ENCODE peak calls at places on chromosomes 6 and 20, in five cellular contexts. N, J, P, S and B are unnamed samples.

GRCh38 chr6:119079288-119079809 is 885 bp upstream of the FAM184A start:
- DNase-seq in N (no peak), J (no peak), P (no peak), S (no peak), B (no peak)

GRCh38 chr20:64108731-64109389 is 1.5 kb upstream of the NPBWR2 start:
- DNase-seq in N (peak), J (no peak), P (no peak), S (peak), B (peak)

GRCh38 chr6:24931752-24932691 is 3.7 kb downstream of the RIPOR2 start:
- DNase-seq in N (no peak), J (no peak), P (peak), S (no peak), B (no peak)

GRCh38 chr6:129243377-129243776 is 360.4 kb downstream of the LAMA2 start:
- DNase-seq in N (no peak), J (no peak), P (no peak), S (no peak), B (no peak)

GRCh38 chr6:107491791-107492674 is 2.1 kb downstream of the SOBP start:
- DNase-seq in N (no peak), J (peak), P (no peak), S (peak), B (no peak)

GRCh38 chr20:48703107-48703506 is 124.7 kb downstream of the PREX1 start:
- DNase-seq in N (peak), J (peak), P (no peak), S (no peak), B (no peak)

GRCh38 chr20:58890454-58891075 is 38.0 kb downstream of the GNAS start:
- DNase-seq in N (peak), J (peak), P (peak), S (peak), B (no peak)

GRCh38 chr6:6556162-6556737 is 32.3 kb upstream of the LY86 start:
- DNase-seq in N (no peak), J (no peak), P (no peak), S (no peak), B (no peak)

GRCh38 chr20:1696521-1697209 is 39.1 kb upstream of the SIRPG start:
- DNase-seq in N (no peak), J (no peak), P (no peak), S (no peak), B (no peak)

GRCh38 chr20:48898896-48899513 is 22.5 kb upstream of the ARFGEF2 start:
- DNase-seq in N (no peak), J (no peak), P (no peak), S (no peak), B (no peak)

GRCh38 chr6:107132330-107132954 is 17.1 kb upstream of the BEND3 start:
- DNase-seq in N (no peak), J (no peak), P (peak), S (no peak), B (no peak)

GRCh38 chr20:298755-299391 is 1.5 kb downstream of the ZCCHC3 start:
- DNase-seq in N (no peak), J (no peak), P (no peak), S (no peak), B (no peak)

GRCh38 chr6:32112436-32112980 is 3.4 kb upstream of the TNXB start:
- DNase-seq in N (no peak), J (no peak), P (no peak), S (peak), B (no peak)

GRCh38 chr6:155270566-155271091 is 6.8 kb downstream of the CLDN20 start:
- DNase-seq in N (no peak), J (no peak), P (no peak), S (no peak), B (no peak)

GRCh38 chr6:7687145-7688113 is 38.5 kb upstream of the BMP6 start:
- DNase-seq in N (no peak), J (no peak), P (no peak), S (no peak), B (no peak)

GRCh38 chr6:1144842-1145755 is 166.8 kb upstream of the FOXQ1 start:
- DNase-seq in N (no peak), J (no peak), P (no peak), S (no peak), B (no peak)

GRCh38 chr20:25205277-25206062 is 10.0 kb downstream of the ENTPD6 start:
- DNase-seq in N (no peak), J (no peak), P (no peak), S (no peak), B (no peak)

DNA sequence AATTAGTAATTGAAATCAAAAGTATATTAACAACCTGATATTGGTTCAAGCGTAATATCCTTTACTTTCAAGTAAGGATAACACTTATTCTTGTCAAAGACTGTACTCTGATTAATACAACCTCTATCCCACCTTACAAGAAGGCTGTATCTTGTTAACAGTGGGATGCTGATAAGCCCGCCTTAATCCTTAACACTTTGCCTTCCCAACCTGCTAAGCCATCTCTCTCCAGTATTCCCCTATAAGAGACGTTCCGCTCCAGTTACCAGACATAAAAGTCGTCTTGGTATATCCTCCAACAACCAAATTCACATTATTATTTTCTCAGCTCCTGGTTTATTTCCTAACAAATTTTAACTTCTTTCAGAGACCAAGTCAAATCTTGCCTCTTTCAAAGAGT is 2.0 kb downstream of the BTBD9 start:
- DNase-seq in N (no peak), J (no peak), P (no peak), S (no peak), B (no peak)
- TF ChIP-seq CTCF in N (no peak), J (no peak), P (no peak), S (no peak), B (no peak)

GRCh38 chr6:108715832-108716231 is 132.4 kb upstream of the ARMC2 start:
- DNase-seq in N (no peak), J (no peak), P (no peak), S (no peak), B (no peak)

GRCh38 chr6:108716801-108717791 is 131.1 kb upstream of the ARMC2 start:
- DNase-seq in N (no peak), J (no peak), P (no peak), S (no peak), B (no peak)

GRCh38 chr6:108720798-108721197 is 127.4 kb upstream of the ARMC2 start:
- DNase-seq in N (no peak), J (no peak), P (no peak), S (no peak), B (no peak)

GRCh38 chr6:108721308-108721707 is 126.9 kb upstream of the ARMC2 start:
- DNase-seq in N (no peak), J (no peak), P (no peak), S (no peak), B (no peak)

DNA sequence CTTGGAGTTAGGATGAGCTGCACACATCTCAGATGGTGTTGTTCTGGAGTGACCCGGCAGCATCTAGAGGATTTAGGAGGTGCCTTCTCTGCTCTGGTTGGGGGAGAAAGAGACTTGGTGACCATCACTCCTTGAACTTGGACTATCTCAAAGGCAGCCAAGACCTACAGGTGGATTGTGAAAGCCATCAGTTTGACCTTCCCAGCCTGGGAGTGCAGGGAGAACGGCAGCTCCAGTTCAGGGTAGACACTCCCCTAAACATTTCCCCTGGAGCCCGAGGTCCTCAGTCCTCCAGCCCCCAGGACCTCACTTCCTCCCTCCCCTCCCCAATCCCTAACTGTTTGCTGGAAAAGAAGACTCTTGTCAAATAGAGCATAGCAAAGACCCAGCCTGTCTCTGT is 128.7 kb upstream of the ARMC2 start:
- DNase-seq in N (no peak), J (no peak), P (no peak), S (no peak), B (no peak)
- TF ChIP-seq CTCF in N (no peak), J (no peak), P (no peak), S (no peak), B (no peak)

DNA sequence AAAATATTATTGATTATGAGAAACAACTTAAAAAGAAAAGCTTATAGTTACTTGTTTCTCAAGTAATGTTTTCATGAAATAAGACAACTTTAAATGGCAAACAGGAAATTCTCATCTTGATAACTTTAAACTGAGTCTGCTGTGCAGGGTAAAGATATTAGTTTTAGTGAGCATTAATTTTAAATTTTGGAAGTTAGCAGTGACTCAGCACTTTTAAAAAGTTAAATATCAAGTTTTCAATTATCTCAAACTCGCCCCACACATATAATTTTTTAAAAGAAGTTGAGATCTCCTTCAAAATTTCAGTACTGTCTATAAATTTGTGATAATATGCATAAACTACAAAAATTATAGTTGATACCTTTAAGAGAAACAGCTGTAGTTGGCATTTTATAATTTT is 337.3 kb upstream of the NT5E start:
- DNase-seq in N (no peak), J (no peak), P (no peak), S (no peak), B (no peak)
- TF ChIP-seq CTCF in N (no peak), J (no peak), P (no peak), S (no peak), B (no peak)

DNA sequence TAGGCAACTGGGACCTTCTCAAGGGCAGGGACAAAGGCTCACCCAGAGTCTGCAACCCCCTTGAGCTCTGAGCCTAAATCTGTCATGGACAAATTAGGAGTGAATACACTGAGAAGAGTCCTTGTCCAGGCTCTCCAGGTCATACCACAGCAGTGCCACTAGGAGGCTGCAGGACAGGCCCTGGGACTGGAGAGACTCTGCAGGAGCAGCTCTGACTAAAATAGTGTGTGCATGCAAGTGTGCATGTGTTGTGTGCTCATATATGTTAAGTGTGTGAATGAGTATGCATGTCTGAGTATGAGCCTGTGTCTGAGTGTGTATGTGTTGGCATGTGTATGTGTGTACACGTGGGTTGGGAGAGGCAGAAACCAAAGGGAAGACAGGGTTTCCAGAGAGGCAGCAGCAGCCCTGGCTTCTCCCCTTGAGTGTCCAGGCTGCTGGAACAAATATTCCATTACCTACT is 27.1 kb downstream of the MRPL14 start:
- DNase-seq in N (no peak), J (no peak), P (peak), S (no peak), B (no peak)
- TF ChIP-seq CTCF in N (peak), J (peak), P (peak), S (peak), B (no peak)

DNA sequence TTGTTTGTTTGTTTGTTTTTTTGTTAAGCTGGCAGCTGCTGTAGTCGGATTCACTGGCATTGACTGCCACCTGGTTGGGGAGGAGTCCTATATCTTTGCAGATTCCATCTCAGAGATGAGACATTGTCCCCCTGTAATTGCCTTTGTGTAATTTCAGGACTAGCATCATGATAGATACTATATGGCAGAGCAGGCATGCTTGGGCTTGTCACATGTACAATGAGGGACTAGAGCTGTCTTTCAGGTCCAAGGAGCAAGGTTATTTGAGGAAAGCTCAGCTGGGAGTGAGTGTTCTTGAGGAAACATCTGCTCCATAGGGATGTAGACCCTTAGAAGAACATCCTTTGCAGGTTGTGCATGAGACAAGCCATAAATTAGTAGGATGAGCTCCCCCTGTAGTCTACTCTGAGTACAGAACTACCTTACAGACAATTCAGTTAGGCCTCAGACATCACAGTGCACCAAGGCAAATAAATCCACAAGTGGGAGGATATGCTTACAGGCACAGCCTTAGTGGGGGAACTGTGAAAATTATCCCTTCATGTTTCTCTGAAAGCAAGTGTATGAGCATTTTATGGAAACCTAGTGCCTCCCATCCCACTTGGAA is 62.1 kb downstream of the BMP2 start:
- DNase-seq in N (no peak), J (no peak), P (peak), S (no peak), B (no peak)
- TF ChIP-seq CTCF in N (no peak), J (no peak), P (no peak), S (no peak), B (no peak)

GRCh38 chr6:113982055-113982550 is 11.2 kb upstream of the HDAC2 start:
- DNase-seq in N (no peak), J (no peak), P (no peak), S (no peak), B (no peak)

GRCh38 chr6:113979930-113980329 is 9.0 kb upstream of the HDAC2 start:
- DNase-seq in N (no peak), J (no peak), P (no peak), S (no peak), B (no peak)

GRCh38 chr6:113976806-113977205 is 5.9 kb upstream of the HDAC2 start:
- DNase-seq in N (no peak), J (no peak), P (no peak), S (no peak), B (no peak)

GRCh38 chr6:113978084-113978675 is 7.2 kb upstream of the HDAC2 start:
- DNase-seq in N (no peak), J (no peak), P (no peak), S (no peak), B (no peak)

GRCh38 chr6:113980937-113981554 is 10.1 kb upstream of the HDAC2 start:
- DNase-seq in N (no peak), J (no peak), P (peak), S (no peak), B (no peak)
- TF ChIP-seq CTCF in N (no peak), J (peak), P (peak), S (no peak), B (no peak)

GRCh38 chr6:168819546-168819945 is 378.6 kb downstream of the SMOC2 start:
- DNase-seq in N (no peak), J (no peak), P (no peak), S (no peak), B (no peak)

GRCh38 chr6:168817558-168818159 is 376.7 kb downstream of the SMOC2 start:
- DNase-seq in N (no peak), J (no peak), P (no peak), S (no peak), B (no peak)

DNA sequence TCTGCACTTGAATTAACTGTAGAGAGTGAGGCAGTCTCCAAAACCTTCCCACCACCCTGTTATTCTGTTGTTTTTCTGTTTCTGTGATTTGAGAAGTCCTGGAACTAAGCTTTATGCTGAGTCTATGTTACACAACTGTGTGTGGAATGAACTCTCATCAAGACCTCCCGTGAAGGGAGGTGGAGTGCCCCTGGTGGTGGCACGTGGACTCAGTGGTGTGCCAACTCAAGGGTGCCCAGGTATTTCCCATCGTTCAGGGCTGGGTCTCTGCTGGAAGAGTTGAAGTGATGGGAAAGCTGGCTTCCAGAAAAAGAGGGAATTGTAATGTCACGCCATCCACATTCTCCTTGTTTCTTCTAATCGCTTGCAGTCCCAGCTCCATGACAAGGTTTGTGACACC is 374.2 kb downstream of the SMOC2 start:
- DNase-seq in N (no peak), J (no peak), P (no peak), S (no peak), B (no peak)
- TF ChIP-seq CTCF in N (no peak), J (no peak), P (no peak), S (no peak), B (no peak)

GRCh38 chr6:84766118-84766683 is 1.8 kb upstream of the TBX18 start:
- DNase-seq in N (no peak), J (peak), P (no peak), S (no peak), B (no peak)

GRCh38 chr6:84762220-84762940 is 2.0 kb downstream of the TBX18 start:
- DNase-seq in N (no peak), J (peak), P (no peak), S (no peak), B (no peak)

GRCh38 chr6:84762941-84763396 is 1.4 kb downstream of the TBX18 start:
- DNase-seq in N (no peak), J (peak), P (no peak), S (no peak), B (no peak)

GRCh38 chr6:84763397-84764331 is 734 bp downstream of the TBX18 start:
- DNase-seq in N (no peak), J (peak), P (no peak), S (no peak), B (no peak)

GRCh38 chr6:84764332-84765049 is at the start of gene TBX18:
- DNase-seq in N (peak), J (peak), P (no peak), S (peak), B (no peak)
- TF ChIP-seq CTCF in N (no peak), J (no peak), P (no peak), S (no peak), B (no peak)